ENCODE peak calls at places on chromosome 5, in seven cellular contexts. M is NCI-H2171, E is kidney glomerular epithelial cell, O is H4, N is NCI-H748 treated with DMSO at 0.1 percent for 48 hours, A is hepatocyte, T is amniotic stem cell. K is an unnamed sample.

GRCh38 chr5:142952236-142952635 is 182.1 kb downstream of the ARHGAP26 start:
- DNase-seq in M (no peak), E (no peak), O (no peak), N (no peak), A (no peak), T (no peak), K (no peak)

GRCh38 chr5:115398726-115399125 is 102.3 kb upstream of the CCDC112 start:
- DNase-seq in M (no peak), E (peak), O (peak), N (no peak), A (no peak), T (no peak), K (no peak)

GRCh38 chr5:101716941-101717340 is 579.1 kb downstream of the SLCO4C1 start:
- DNase-seq in M (no peak), E (no peak), O (no peak), N (no peak), A (no peak), T (no peak), K (no peak)

GRCh38 chr5:88727705-88728313 is 155.2 kb downstream of the MEF2C start:
- DNase-seq in M (no peak), E (peak), O (no peak), N (peak), A (peak), T (no peak), K (no peak)

GRCh38 chr5:35884125-35884788 is 27.6 kb downstream of the IL7R start:
- DNase-seq in M (no peak), E (peak), O (peak), N (no peak), A (no peak), T (peak), K (peak)

GRCh38 chr5:41193462-41194166 is 19.7 kb downstream of the C6 start:
- DNase-seq in M (no peak), E (peak), O (peak), N (no peak), A (peak), T (peak), K (peak)

GRCh38 chr5:170120576-170120975 is 14.9 kb downstream of the FOXI1 start:
- DNase-seq in M (no peak), E (no peak), O (no peak), N (no peak), A (no peak), T (peak), K (no peak)

GRCh38 chr5:1159341-1159675 is 42.1 kb upstream of the SLC6A19 start:
- DNase-seq in M (no peak), E (no peak), O (no peak), N (no peak), A (no peak), T (no peak), K (no peak)

GRCh38 chr5:97536683-97537082 is 353.6 kb upstream of the RIOK2 start:
- DNase-seq in M (no peak), E (no peak), O (no peak), N (no peak), A (no peak), T (no peak), K (no peak)

GRCh38 chr5:40799248-40799647 is 1.1 kb upstream of the PRKAA1 start:
- DNase-seq in M (no peak), E (no peak), O (no peak), N (no peak), A (no peak), T (no peak), K (no peak)

GRCh38 chr5:101976933-101977332 is 319.2 kb downstream of the SLCO4C1 start:
- DNase-seq in M (no peak), E (no peak), O (no peak), N (no peak), A (no peak), T (no peak), K (no peak)

GRCh38 chr5:108481355-108481931 is 99.5 kb upstream of the FBXL17 start:
- DNase-seq in M (peak), E (peak), O (peak), N (peak), A (peak), T (peak), K (no peak)